ENCODE peak calls at places on chromosomes 4 and X, in nine cellular contexts. X, I, O, K, Y, T, D, H and E are unnamed samples.

GRCh38 chr4:57193996-57194675 is 84.0 kb upstream of the IGFBP7 start:
- DNase-seq in H (no peak), T (peak), Y (no peak), D (no peak), O (no peak), X (peak), K (no peak), I (no peak), E (no peak)

GRCh38 chr4:153426207-153426886 is 39.8 kb upstream of the TMEM131L start:
- DNase-seq in H (no peak), O (no peak), Y (no peak), I (no peak), D (no peak), T (no peak), K (no peak), X (no peak), E (no peak)

GRCh38 chr4:119039779-119040178 is 95.9 kb upstream of the MYOZ2 start:
- DNase-seq in D (peak), X (peak), H (peak), K (no peak), I (no peak), Y (no peak), T (peak), O (no peak), E (no peak)

GRCh38 chrX:131792789-131793462 is 230.2 kb upstream of the STK26 start:
- DNase-seq in Y (no peak), D (peak), H (peak), I (peak), X (peak), T (no peak), O (peak), K (no peak), E (no peak)

GRCh38 chr4:123599061-123599919 is 202.7 kb downstream of the SPRY1 start:
- DNase-seq in D (no peak), I (no peak), Y (no peak), X (no peak), O (peak), H (peak), T (no peak), K (no peak), E (no peak)

GRCh38 chr4:70544279-70544870 is 26.0 kb downstream of the AMTN start:
- DNase-seq in K (no peak), Y (peak), H (peak), X (peak), T (no peak), I (no peak), O (peak), D (peak), E (no peak)

GRCh38 chr4:40916880-40917279 is 167.1 kb downstream of the NSUN7 start:
- DNase-seq in I (no peak), D (peak), X (peak), T (peak), O (no peak), Y (peak), K (peak), H (peak), E (no peak)

GRCh38 chr4:141469392-141469791 is 167.0 kb upstream of the IL15 start:
- DNase-seq in O (peak), D (no peak), Y (no peak), X (no peak), K (no peak), I (no peak), T (no peak), H (no peak), E (no peak)

GRCh38 chr4:55359397-55359916 is 13.4 kb downstream of the SRD5A3 start:
- DNase-seq in Y (no peak), H (no peak), T (no peak), D (no peak), K (no peak), X (no peak), I (no peak), O (peak), E (no peak)

GRCh38 chr4:24729041-24729730 is 66.2 kb upstream of the SOD3 start:
- DNase-seq in I (no peak), O (no peak), K (no peak), Y (no peak), T (no peak), H (no peak), D (no peak), X (no peak), E (no peak)

GRCh38 chr4:58515206-58515605 is 1405.0 kb upstream of the IGFBP7 start:
- DNase-seq in H (no peak), Y (no peak), X (no peak), I (no peak), D (no peak), O (no peak), K (no peak), T (no peak), E (no peak)

GRCh38 chr4:105440890-105441289 is 33.0 kb downstream of the PPA2 start:
- DNase-seq in H (peak), X (no peak), I (no peak), T (no peak), Y (no peak), D (no peak), O (no peak), K (no peak), E (no peak)